ENCODE peak calls at places on chromosomes 6 and 20, in nine cellular contexts. B is stimulated activated CD8-positive, alpha-beta memory T cell treated with anti-CD3 and anti-CD28 coated beads, Interleukin-15, amount 100 ng/mL, for 24 hours; E is neuronal stem cell; M is lung; J is cardiac muscle cell; F is lung microvascular endothelial cell; C is RKO; U is germinal center; L is T-helper 9 cell. I is an unnamed sample.
A peak's percentile ranks its signal among the peaks of the same experiment; 100 is the strongest.

GRCh38 chr6:121285041-121285440 is 49.2 kb downstream of the TBC1D32 start:
- DNase-seq in E (no peak), J (peak; percentile 74), B (no peak), F (no peak), U (no peak), M (no peak), C (no peak), L (no peak), I (no peak)

GRCh38 chr6:126075335-126076071 is 89.2 kb downstream of the TRMT11 start:
- DNase-seq in B (no peak), M (no peak), J (no peak), C (no peak), L (no peak), E (no peak), F (no peak), U (no peak), I (no peak)

GRCh38 chr6:157757430-157758403 is 65.3 kb upstream of the SNX9 start:
- DNase-seq in C (no peak), B (no peak), E (no peak), M (no peak), F (peak; percentile 42), J (no peak), U (no peak), L (no peak), I (no peak)

GRCh38 chr6:24936641-24937317 is 1.0 kb upstream of the RIPOR2 start:
- DNase-seq in C (no peak), U (peak; percentile 65), B (no peak), E (no peak), J (no peak), M (no peak), F (no peak), L (peak; percentile 29), I (no peak)

GRCh38 chr6:20960067-20960466 is 425.8 kb downstream of the CDKAL1 start:
- DNase-seq in F (no peak), L (no peak), C (no peak), E (no peak), M (no peak), B (no peak), U (no peak), J (no peak), I (no peak)

GRCh38 chr6:119124079-119124824 is 45.8 kb upstream of the FAM184A start:
- DNase-seq in L (no peak), F (no peak), M (no peak), U (no peak), E (no peak), B (no peak), J (no peak), C (no peak), I (no peak)

GRCh38 chr20:46117704-46118467 is at the start of gene CD40:
- DNase-seq in L (peak; percentile 63), M (peak; percentile 86), B (peak; percentile 38), J (peak; percentile 90), C (peak; percentile 93), U (peak; percentile 94), F (peak; percentile 77), E (peak; percentile 82), I (peak; percentile 69)

GRCh38 chr20:23226612-23227265 is 123.9 kb upstream of the NXT1 start:
- DNase-seq in L (no peak), E (no peak), F (no peak), C (no peak), J (no peak), B (no peak), U (no peak), M (no peak), I (no peak)

GRCh38 chr6:1477432-1478090 is 88.2 kb downstream of the FOXF2 start:
- DNase-seq in E (no peak), F (no peak), M (no peak), L (no peak), J (peak; percentile 85), C (no peak), U (no peak), B (no peak), I (no peak)

GRCh38 chr6:31568537-31568961 is 3.5 kb upstream of the LTA start:
- DNase-seq in U (peak; percentile 79), E (no peak), M (no peak), L (peak; percentile 55), C (no peak), F (no peak), B (no peak), J (no peak), I (no peak)

GRCh38 chr6:15823838-15824414 is 161.1 kb upstream of the DTNBP1 start:
- DNase-seq in F (no peak), U (no peak), E (no peak), C (no peak), L (no peak), J (no peak), B (no peak), M (no peak), I (no peak)

GRCh38 chr20:53706008-53706481 is 112.4 kb upstream of the ZNF217 start:
- DNase-seq in M (no peak), E (no peak), B (no peak), U (no peak), L (no peak), J (no peak), C (no peak), F (no peak), I (no peak)

GRCh38 chr6:80541186-80541585 is 434.7 kb downstream of the BCKDHB start:
- DNase-seq in F (no peak), J (peak; percentile 52), B (no peak), E (no peak), C (peak; percentile 15), L (no peak), M (no peak), U (no peak), I (no peak)

GRCh38 chr6:106849676-106850332 is 124.7 kb downstream of the CD24 start:
- DNase-seq in M (no peak), L (no peak), U (no peak), E (no peak), B (no peak), F (no peak), C (no peak), J (no peak), I (no peak)

GRCh38 chr6:37695857-37696219 is 1.8 kb downstream of the MDGA1 start:
- DNase-seq in C (no peak), B (no peak), J (peak; percentile 9), M (no peak), U (no peak), F (peak; percentile 24), L (no peak), E (no peak), I (no peak)

GRCh38 chr6:25499851-25500250 is 152.2 kb upstream of the SCGN start:
- DNase-seq in F (no peak), C (no peak), J (no peak), U (no peak), B (no peak), E (no peak), M (no peak), L (no peak), I (no peak)

GRCh38 chr6:133817460-133818047 is 71.4 kb upstream of the TCF21 start:
- DNase-seq in M (no peak), B (peak; percentile 24), C (no peak), F (peak; percentile 9), J (no peak), E (no peak), L (peak; percentile 25), U (peak; percentile 33), I (no peak)

GRCh38 chr6:484086-484728 is 92.7 kb downstream of the IRF4 start:
- DNase-seq in J (peak; percentile 15), B (no peak), C (no peak), E (no peak), U (no peak), M (no peak), F (no peak), L (no peak), I (no peak)

GRCh38 chr6:150668882-150669476 is 69.3 kb downstream of the PLEKHG1 start:
- DNase-seq in C (no peak), L (no peak), J (peak; percentile 9), B (no peak), U (no peak), M (no peak), E (no peak), F (no peak), I (no peak)

GRCh38 chr6:35417979-35418661 is 34.0 kb upstream of the FANCE start:
- DNase-seq in E (no peak), F (no peak), C (no peak), U (no peak), M (no peak), B (no peak), L (no peak), J (no peak), I (no peak)

GRCh38 chr20:10375191-10375590 is 58.8 kb downstream of the MKKS start:
- DNase-seq in U (no peak), L (no peak), M (no peak), C (no peak), F (no peak), J (no peak), E (no peak), B (no peak), I (no peak)

GRCh38 chr20:10171864-10172751 is 46.5 kb upstream of the SNAP25 start:
- DNase-seq in M (no peak), C (peak; percentile 88), E (peak; percentile 15), B (no peak), F (peak; percentile 38), L (no peak), U (peak; percentile 6), J (peak; percentile 42), I (no peak)

GRCh38 chr6:39936857-39937256 is 2.6 kb upstream of the MOCS1 start:
- DNase-seq in U (no peak), C (no peak), M (no peak), E (no peak), J (no peak), F (no peak), B (no peak), L (no peak), I (no peak)

GRCh38 chr20:25308671-25309394 is 60.9 kb downstream of the PYGB start:
- DNase-seq in C (no peak), L (no peak), B (no peak), F (no peak), U (no peak), M (no peak), E (no peak), J (peak; percentile 45), I (no peak)